ENCODE peak calls at places on chromosomes 16 and 17, in nine cellular contexts. M is psoas muscle, R is bronchial epithelial cell, Q is HCT116, K is GM23338, A is heart left ventricle, X is IMR-90, J is BE2C, C is mammary epithelial cell. N is an unnamed sample.

GRCh38 chr16:50584033-50584722 is 36.0 kb downstream of the NKD1 start:
- DNase-seq in R (no peak), C (no peak), A (peak; percentile 32), X (no peak), M (no peak), J (no peak), Q (no peak), K (no peak), N (no peak)

GRCh38 chr16:69376393-69377059 is 9.3 kb downstream of the TERF2 start:
- DNase-seq in M (no peak), A (no peak), X (no peak), C (no peak), Q (no peak), R (no peak), J (no peak), K (no peak), N (no peak)

GRCh38 chr16:88459366-88460055 is 6.4 kb downstream of the ZFPM1 start:
- DNase-seq in R (no peak), X (no peak), A (no peak), C (no peak), Q (no peak), M (no peak), J (no peak), K (no peak), N (no peak)

GRCh38 chr16:2748757-2749455 is 3.5 kb upstream of the SRRM2 start:
- DNase-seq in C (no peak), J (no peak), R (no peak), K (no peak), M (no peak), Q (no peak), X (no peak), A (no peak), N (no peak)

GRCh38 chr17:17732892-17733670 is 51.8 kb downstream of the RAI1 start:
- DNase-seq in Q (no peak), R (peak; percentile 49), M (no peak), J (no peak), K (no peak), A (no peak), C (peak; percentile 39), X (peak; percentile 81), N (peak; percentile 58)

GRCh38 chr16:4370570-4371480 is 823 bp upstream of the VASN start:
- DNase-seq in X (peak; percentile 93), R (no peak), A (peak; percentile 86), J (peak; percentile 13), C (no peak), Q (no peak), M (peak; percentile 85), K (no peak), N (peak; percentile 50)

GRCh38 chr17:7439462-7440112 is at the start of gene FGF11:
- DNase-seq in A (no peak), X (no peak), M (no peak), C (no peak), J (no peak), Q (no peak), K (peak; percentile 35), R (no peak), N (no peak)

GRCh38 chr17:8964801-8965393 is 610 bp downstream of the PIK3R5 start:
- DNase-seq in C (no peak), M (no peak), X (no peak), J (no peak), A (peak; percentile 62), K (no peak), R (no peak), Q (no peak), N (no peak)

GRCh38 chr16:10356870-10357842 is 28.7 kb upstream of the ATF7IP2 start:
- DNase-seq in X (no peak), R (no peak), M (no peak), A (no peak), C (no peak), J (no peak), Q (no peak), K (no peak), N (no peak)

GRCh38 chr16:50841081-50841886 is 99.4 kb downstream of the CYLD start:
- DNase-seq in A (no peak), X (no peak), M (no peak), J (no peak), R (no peak), Q (no peak), K (peak; percentile 78), C (no peak), N (no peak)

DNA sequence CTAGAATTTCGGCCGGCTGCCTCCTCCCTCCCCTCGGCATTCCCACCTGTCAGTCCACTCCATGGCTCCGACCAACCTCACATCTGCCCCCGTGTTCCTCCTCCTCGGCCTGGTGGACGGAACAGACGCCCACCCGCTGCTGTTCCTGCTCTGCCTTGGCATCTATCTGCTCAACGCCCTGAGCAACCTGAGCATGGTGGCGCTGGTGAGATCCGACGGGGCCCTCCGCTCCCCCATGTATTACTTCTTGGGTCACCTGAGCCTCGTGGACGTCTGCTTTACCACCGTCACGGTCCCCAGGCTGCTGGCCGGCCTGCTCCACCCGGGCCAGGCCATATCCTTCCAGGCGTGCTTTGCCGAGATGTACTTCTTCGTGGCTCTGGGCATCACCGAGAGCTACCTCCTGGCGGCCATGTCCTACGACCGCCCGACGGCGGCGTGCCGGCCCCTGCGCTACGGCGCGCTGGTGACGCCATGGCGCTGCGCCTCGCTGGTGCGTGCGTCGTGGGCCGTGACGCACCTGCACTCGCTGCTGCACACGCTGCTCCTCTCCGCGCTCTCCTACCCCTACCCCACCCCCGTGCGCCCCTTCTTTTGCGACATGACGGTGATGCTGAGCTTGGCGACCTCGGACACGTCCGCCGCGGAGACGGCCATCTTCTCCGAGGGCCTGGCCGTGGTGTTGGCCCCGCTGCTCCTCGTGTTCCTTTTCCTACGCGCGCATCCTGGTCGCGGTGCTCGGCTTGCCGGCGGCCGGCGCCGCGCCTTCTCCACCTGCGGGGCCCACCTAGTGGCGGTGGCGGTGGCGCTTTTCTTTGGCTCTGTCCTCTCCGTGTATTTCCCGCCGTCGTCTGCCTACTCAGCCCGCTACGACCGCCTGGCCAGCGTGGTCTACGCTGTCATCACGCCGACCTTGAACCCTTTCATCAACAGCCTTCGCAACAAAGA is at the start of gene OR3A2:
- DNase-seq in R (no peak), A (no peak), J (no peak), M (no peak), C (no peak), Q (no peak), K (peak; percentile 69), X (no peak), N (no peak)
- TF ChIP-seq CTCF in R (no peak), A (no peak), J (no peak), M (no peak), C (no peak), Q (no peak), K (no peak), X (no peak), N (no peak)

DNA sequence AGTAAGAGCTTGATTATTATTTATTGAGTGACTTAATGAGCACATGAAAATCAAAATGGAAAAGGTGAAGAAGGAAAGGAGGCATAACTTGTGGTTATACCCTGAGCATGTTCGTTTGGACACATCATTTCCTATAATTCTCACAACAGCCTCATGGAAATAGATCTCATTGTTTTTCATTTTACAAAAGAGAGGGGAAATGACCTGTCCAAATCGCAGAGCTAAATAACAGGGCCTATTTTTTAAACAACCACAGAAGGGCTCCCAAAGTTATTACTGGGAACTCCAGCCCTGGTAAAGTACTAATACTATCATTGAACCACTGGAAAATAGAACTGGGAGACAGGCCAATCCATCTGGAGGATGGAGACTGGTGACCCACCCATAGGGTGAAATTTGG is 317.7 kb upstream of the C16orf82 start:
- DNase-seq in J (no peak), A (no peak), C (no peak), Q (no peak), R (no peak), M (no peak), X (no peak), K (no peak), N (no peak)
- H3K27me3 ChIP-seq in J (no peaks in the 10 kb centered on the region), A (no peaks in the 10 kb centered on the region), C (no peaks in the 10 kb centered on the region), Q (no peaks in the 10 kb centered on the region), R (no peaks in the 10 kb centered on the region), M (no peaks in the 10 kb centered on the region), X (no peaks in the 10 kb centered on the region), K (peaks cover 61% of the 10 kb centered on the region), N (no peaks in the 10 kb centered on the region)

GRCh38 chr17:19410101-19410500 is 931 bp upstream of the RNF112 start:
- DNase-seq in M (no peak), A (no peak), Q (no peak), K (no peak), X (no peak), C (no peak), R (no peak), J (no peak), N (no peak)

GRCh38 chr17:19412510-19412909 is 1.5 kb downstream of the RNF112 start:
- DNase-seq in X (no peak), C (no peak), J (no peak), K (no peak), M (no peak), Q (no peak), A (no peak), R (no peak), N (no peak)

GRCh38 chr17:19411641-19412040 is 609 bp downstream of the RNF112 start:
- DNase-seq in J (no peak), K (peak; percentile 25), X (no peak), M (no peak), C (no peak), A (no peak), R (no peak), Q (no peak), N (no peak)

GRCh38 chr17:19409509-19409908 is 1.5 kb upstream of the RNF112 start:
- DNase-seq in J (no peak), A (no peak), M (no peak), K (no peak), C (peak; percentile 93), X (peak; percentile 91), Q (peak; percentile 64), R (peak; percentile 96), N (peak; percentile 60)

GRCh38 chr17:19410875-19411291 is at the start of gene RNF112:
- DNase-seq in C (no peak), A (no peak), J (peak; percentile 49), R (no peak), K (peak; percentile 74), Q (no peak), X (peak; percentile 56), M (no peak), N (no peak)
- TF ChIP-seq CTCF in C (no peak), A (peak; percentile 3), J (no peak), R (no peak), K (peak; percentile 10), Q (no peak), X (peak; percentile 25), M (no peak), N (no peak)

GRCh38 chr16:253833-254232 is 19.2 kb downstream of the FAM234A start:
- DNase-seq in M (no peak), X (no peak), K (no peak), A (no peak), J (no peak), Q (no peak), R (no peak), C (no peak), N (no peak)
- H3K27me3 ChIP-seq in M (no peaks in the 10 kb centered on the region), X (no peaks in the 10 kb centered on the region), K (no peaks in the 10 kb centered on the region), A (no peaks in the 10 kb centered on the region), J (no peaks in the 10 kb centered on the region), Q (no peaks in the 10 kb centered on the region), R (no peaks in the 10 kb centered on the region), C (no peaks in the 10 kb centered on the region), N (no peaks in the 10 kb centered on the region)

N was measured in brain microvascular endothelial cell.